ENCODE peak calls at places on chromosomes 5 and 9, in five cellular contexts. D is left cardiac atrium, Q is pulmonary artery endothelial cell, N is left colon, O is uterus. H is an unnamed sample.

GRCh38 chr9:105859428-105860091 is 165.2 kb downstream of the TMEM38B start:
- DNase-seq in N (no peak), O (no peak), Q (no peak), D (no peak), H (no peak)

GRCh38 chr5:143115381-143115780 is 288.1 kb downstream of the NR3C1 start:
- DNase-seq in Q (no peak), D (no peak), N (no peak), O (no peak), H (no peak)

GRCh38 chr9:137461663-137462395 is 2.7 kb upstream of the NSMF start:
- DNase-seq in D (peak; percentile 72), N (peak; percentile 74), O (peak; percentile 34), Q (no peak), H (peak; percentile 57)

GRCh38 chr9:14983599-14983998 is 73.4 kb upstream of the FREM1 start:
- DNase-seq in D (no peak), O (no peak), N (no peak), Q (no peak), H (no peak)

GRCh38 chr9:36598281-36598680 is 25.6 kb downstream of the MELK start:
- DNase-seq in D (no peak), Q (no peak), O (no peak), N (no peak), H (no peak)

GRCh38 chr9:129174724-129175514 is 3.1 kb downstream of the IER5L start:
- DNase-seq in N (peak; percentile 83), Q (peak; percentile 66), O (peak; percentile 94), D (peak; percentile 89), H (peak; percentile 8)

GRCh38 chr5:35852084-35852734 is 4.5 kb upstream of the IL7R start:
- DNase-seq in Q (no peak), N (no peak), O (no peak), D (no peak), H (no peak)

GRCh38 chr5:137666901-137667300 is 69.0 kb downstream of the KLHL3 start:
- DNase-seq in O (no peak), Q (no peak), N (no peak), D (no peak), H (no peak)

GRCh38 chr5:140391312-140391711 is 10.3 kb upstream of the ANKHD1 start:
- DNase-seq in O (no peak), D (no peak), N (no peak), Q (no peak), H (no peak)